ENCODE peak calls at places on chromosomes 11 and 22, in nine cellular contexts. One of them, this sample, is unnamed.

GRCh38 chr22:17777005-17777716 is 2.9 kb upstream of the BID start:
- DNase-seq in adrenal gland: no peak
- DNase-seq in fibroblast of mammary gland: no peak
- DNase-seq in stomach: peak; percentile 55
- DNase-seq in A673: no peak
- DNase-seq in GM23338: no peak
- DNase-seq in PC-9: no peak
- DNase-seq in ascending aorta: no peak
- DNase-seq in psoas muscle: no peak
- DNase-seq in this sample: no peak

GRCh38 chr11:19727246-19727645 is 14.6 kb downstream of the NAV2 start:
- DNase-seq in adrenal gland: no peak
- DNase-seq in PC-9: peak; percentile 28
- DNase-seq in psoas muscle: no peak
- DNase-seq in fibroblast of mammary gland: peak; percentile 79
- DNase-seq in stomach: no peak
- DNase-seq in A673: peak; percentile 20
- DNase-seq in ascending aorta: no peak
- DNase-seq in GM23338: no peak
- DNase-seq in this sample: peak; percentile 64

GRCh38 chr22:40289991-40290459 is 56.3 kb upstream of the ADSL start:
- DNase-seq in A673: no peak
- DNase-seq in fibroblast of mammary gland: no peak
- DNase-seq in adrenal gland: no peak
- DNase-seq in psoas muscle: no peak
- DNase-seq in GM23338: no peak
- DNase-seq in stomach: peak; percentile 33
- DNase-seq in ascending aorta: no peak
- DNase-seq in PC-9: no peak
- DNase-seq in this sample: no peak

GRCh38 chr11:90512846-90513245 is 290.0 kb upstream of the CHORDC1 start:
- DNase-seq in stomach: no peak
- DNase-seq in PC-9: peak; percentile 4
- DNase-seq in adrenal gland: no peak
- DNase-seq in psoas muscle: no peak
- DNase-seq in GM23338: no peak
- DNase-seq in A673: no peak
- DNase-seq in ascending aorta: no peak
- DNase-seq in fibroblast of mammary gland: no peak
- DNase-seq in this sample: no peak

GRCh38 chr11:128890543-128891409 is at the start of gene KCNJ5:
- DNase-seq in ascending aorta: no peak
- DNase-seq in psoas muscle: peak; percentile 49
- DNase-seq in PC-9: no peak
- DNase-seq in A673: peak; percentile 48
- DNase-seq in fibroblast of mammary gland: no peak
- DNase-seq in adrenal gland: peak; percentile 77
- DNase-seq in GM23338: peak; percentile 78
- DNase-seq in stomach: peak; percentile 56
- DNase-seq in this sample: peak; percentile 67

GRCh38 chr22:48147831-48148230 is 1385.4 kb downstream of the TBC1D22A start:
- DNase-seq in fibroblast of mammary gland: no peak
- DNase-seq in PC-9: no peak
- DNase-seq in adrenal gland: no peak
- DNase-seq in psoas muscle: no peak
- DNase-seq in GM23338: no peak
- DNase-seq in stomach: no peak
- DNase-seq in A673: no peak
- DNase-seq in ascending aorta: no peak
- DNase-seq in this sample: no peak

GRCh38 chr11:70524096-70524922 is 126.0 kb downstream of the CTTN start:
- DNase-seq in stomach: no peak
- DNase-seq in PC-9: no peak
- DNase-seq in adrenal gland: no peak
- DNase-seq in GM23338: peak; percentile 65
- DNase-seq in A673: no peak
- DNase-seq in ascending aorta: no peak
- DNase-seq in fibroblast of mammary gland: no peak
- DNase-seq in psoas muscle: no peak
- DNase-seq in this sample: no peak

GRCh38 chr11:62552931-62553838 is 6.6 kb upstream of the AHNAK start:
- DNase-seq in A673: peak; percentile 76
- DNase-seq in PC-9: peak; percentile 97
- DNase-seq in GM23338: peak; percentile 88
- DNase-seq in adrenal gland: peak; percentile 91
- DNase-seq in stomach: peak; percentile 91
- DNase-seq in fibroblast of mammary gland: peak; percentile 97
- DNase-seq in ascending aorta: peak; percentile 95
- DNase-seq in psoas muscle: peak; percentile 88
- DNase-seq in this sample: peak; percentile 98

GRCh38 chr11:98940913-98941312 is 79.8 kb upstream of the CNTN5 start:
- DNase-seq in PC-9: no peak
- DNase-seq in GM23338: peak; percentile 68
- DNase-seq in psoas muscle: no peak
- DNase-seq in fibroblast of mammary gland: no peak
- DNase-seq in A673: no peak
- DNase-seq in adrenal gland: no peak
- DNase-seq in stomach: no peak
- DNase-seq in ascending aorta: no peak
- DNase-seq in this sample: no peak

GRCh38 chr11:19711911-19712280 is 741 bp upstream of the NAV2 start:
- DNase-seq in GM23338: peak; percentile 75
- DNase-seq in PC-9: no peak
- DNase-seq in fibroblast of mammary gland: no peak
- DNase-seq in ascending aorta: no peak
- DNase-seq in adrenal gland: no peak
- DNase-seq in psoas muscle: no peak
- DNase-seq in stomach: no peak
- DNase-seq in A673: no peak
- DNase-seq in this sample: no peak

GRCh38 chr11:87290304-87290922 is 252.7 kb downstream of the TMEM135 start:
- DNase-seq in PC-9: peak; percentile 63
- DNase-seq in A673: peak; percentile 91
- DNase-seq in adrenal gland: no peak
- DNase-seq in GM23338: peak; percentile 79
- DNase-seq in fibroblast of mammary gland: peak; percentile 69
- DNase-seq in psoas muscle: no peak
- DNase-seq in stomach: no peak
- DNase-seq in ascending aorta: no peak
- DNase-seq in this sample: peak; percentile 24

GRCh38 chr11:127247261-127247660 is 246.7 kb upstream of the KIRREL3 start:
- DNase-seq in GM23338: peak; percentile 21
- DNase-seq in psoas muscle: no peak
- DNase-seq in A673: peak; percentile 52
- DNase-seq in PC-9: no peak
- DNase-seq in ascending aorta: no peak
- DNase-seq in fibroblast of mammary gland: no peak
- DNase-seq in stomach: no peak
- DNase-seq in adrenal gland: no peak
- DNase-seq in this sample: no peak

GRCh38 chr11:14242198-14242597 is 116.8 kb downstream of the RRAS2 start:
- DNase-seq in ascending aorta: peak; percentile 31
- DNase-seq in GM23338: no peak
- DNase-seq in adrenal gland: no peak
- DNase-seq in PC-9: no peak
- DNase-seq in fibroblast of mammary gland: no peak
- DNase-seq in stomach: no peak
- DNase-seq in A673: no peak
- DNase-seq in psoas muscle: no peak
- DNase-seq in this sample: no peak

GRCh38 chr22:21762712-21763581 is 27.4 kb upstream of the YPEL1 start:
- DNase-seq in stomach: no peak
- DNase-seq in fibroblast of mammary gland: no peak
- DNase-seq in psoas muscle: no peak
- DNase-seq in A673: no peak
- DNase-seq in PC-9: no peak
- DNase-seq in ascending aorta: no peak
- DNase-seq in GM23338: no peak
- DNase-seq in adrenal gland: no peak
- DNase-seq in this sample: no peak

GRCh38 chr11:29093416-29093815 is 923.4 kb downstream of the KCNA4 start:
- DNase-seq in adrenal gland: no peak
- DNase-seq in PC-9: peak; percentile 37
- DNase-seq in fibroblast of mammary gland: no peak
- DNase-seq in ascending aorta: no peak
- DNase-seq in A673: no peak
- DNase-seq in stomach: no peak
- DNase-seq in GM23338: no peak
- DNase-seq in psoas muscle: no peak
- DNase-seq in this sample: peak; percentile 33

GRCh38 chr22:47944941-47945340 is 1182.5 kb downstream of the TBC1D22A start:
- DNase-seq in ascending aorta: peak; percentile 41
- DNase-seq in fibroblast of mammary gland: no peak
- DNase-seq in adrenal gland: no peak
- DNase-seq in psoas muscle: no peak
- DNase-seq in A673: no peak
- DNase-seq in stomach: no peak
- DNase-seq in GM23338: no peak
- DNase-seq in PC-9: no peak
- DNase-seq in this sample: no peak

DNA sequence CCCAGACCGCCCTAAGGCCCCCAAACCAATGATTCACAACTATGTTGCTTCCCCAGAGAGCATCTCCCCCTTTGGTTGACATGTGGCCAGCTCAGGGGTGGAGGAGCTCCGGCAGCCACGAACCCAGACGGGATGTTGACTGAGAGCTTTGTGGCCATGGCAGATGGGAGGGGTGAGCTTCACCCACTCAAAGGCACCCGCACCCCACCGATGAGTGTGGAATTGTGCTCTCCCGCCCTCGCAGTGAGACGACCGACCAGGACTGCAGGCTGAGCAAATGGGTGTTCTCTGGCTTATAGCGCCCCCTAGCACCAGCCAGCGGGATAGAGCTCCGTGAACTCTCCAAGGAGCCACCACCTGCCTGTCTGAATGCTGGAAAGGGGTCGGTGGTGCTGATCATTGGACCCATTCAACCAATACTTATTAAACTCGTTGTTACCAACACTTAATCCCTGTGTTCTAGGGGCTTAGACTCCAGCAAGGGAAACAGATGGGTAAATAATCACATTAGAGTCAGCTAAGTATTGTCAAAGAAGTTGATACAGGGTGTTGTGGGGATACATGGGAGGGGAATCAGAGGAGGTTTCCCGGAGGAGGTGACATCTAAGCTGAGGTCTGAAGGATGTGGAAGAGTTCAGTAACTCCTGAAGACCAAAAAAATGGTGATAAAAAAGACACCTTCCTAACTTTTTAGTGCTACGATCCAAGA is 4.5 kb upstream of the TIMP3 start:
- DNase-seq in PC-9: no peak
- DNase-seq in psoas muscle: peak; percentile 70
- DNase-seq in A673: peak; percentile 68
- DNase-seq in fibroblast of mammary gland: peak; percentile 80
- DNase-seq in GM23338: peak; percentile 79
- DNase-seq in adrenal gland: peak; percentile 62
- DNase-seq in stomach: peak; percentile 72
- DNase-seq in ascending aorta: peak; percentile 81
- DNase-seq in this sample: peak; percentile 69
- TF ChIP-seq CTCF in PC-9: peak; percentile 97
- TF ChIP-seq CTCF in psoas muscle: peak; percentile 53
- TF ChIP-seq CTCF in A673: peak; percentile 94
- TF ChIP-seq CTCF in fibroblast of mammary gland: peak; percentile 94
- TF ChIP-seq CTCF in GM23338: peak; percentile 93
- TF ChIP-seq CTCF in adrenal gland: peak; percentile 83
- TF ChIP-seq CTCF in stomach: no peak
- TF ChIP-seq CTCF in ascending aorta: peak; percentile 89
- TF ChIP-seq CTCF in this sample: peak; percentile 94

DNA sequence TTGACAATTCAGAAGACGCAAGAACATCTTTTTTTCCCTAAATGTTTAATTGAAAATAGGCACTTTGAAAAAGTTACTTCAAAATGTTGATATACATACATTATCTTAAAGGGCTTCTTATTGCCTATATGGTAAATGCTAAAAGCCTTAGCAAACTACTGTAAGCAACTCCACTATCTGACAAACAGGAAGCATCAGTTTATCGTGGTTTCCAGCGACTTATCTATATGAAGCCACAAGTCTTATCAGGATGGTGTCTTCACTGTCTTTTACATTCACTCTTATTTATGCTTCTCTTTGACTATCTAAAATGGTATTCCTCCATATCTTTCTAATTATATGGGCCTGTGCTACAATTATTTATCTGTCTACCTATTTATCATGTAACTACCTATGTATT is 2091.9 kb downstream of the LRRC4C start:
- DNase-seq in ascending aorta: no peak
- DNase-seq in PC-9: no peak
- DNase-seq in stomach: no peak
- DNase-seq in GM23338: no peak
- DNase-seq in adrenal gland: no peak
- DNase-seq in fibroblast of mammary gland: no peak
- DNase-seq in A673: no peak
- DNase-seq in psoas muscle: no peak
- DNase-seq in this sample: no peak
- H3K4me3 ChIP-seq in ascending aorta: no peak overlapping the region
- H3K4me3 ChIP-seq in PC-9: no peak overlapping the region
- H3K4me3 ChIP-seq in stomach: no peak overlapping the region
- H3K4me3 ChIP-seq in GM23338: no peak overlapping the region
- H3K4me3 ChIP-seq in adrenal gland: no peak overlapping the region
- H3K4me3 ChIP-seq in fibroblast of mammary gland: no peak overlapping the region
- H3K4me3 ChIP-seq in A673: no peak overlapping the region
- H3K4me3 ChIP-seq in psoas muscle: no peak overlapping the region
- H3K4me3 ChIP-seq in this sample: no peak overlapping the region

DNA sequence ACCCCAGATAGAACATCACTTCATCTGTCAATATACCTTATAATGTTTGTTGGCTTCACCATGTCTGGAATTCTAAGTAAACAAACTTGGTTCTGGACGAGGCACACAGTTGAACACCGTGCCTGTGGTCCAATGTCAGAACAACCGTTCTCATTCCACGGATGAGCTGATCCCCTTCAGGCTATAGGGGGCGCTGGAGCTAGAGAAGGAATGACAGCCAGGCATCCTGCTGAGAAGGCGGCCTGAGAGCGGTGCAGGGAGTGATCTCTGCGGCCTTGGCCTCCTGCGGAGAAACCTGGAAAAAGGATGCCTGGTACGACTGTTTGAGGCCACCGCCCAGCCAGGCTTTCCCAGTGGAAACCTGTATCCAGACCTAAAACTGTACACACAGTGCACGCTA is 48.7 kb downstream of the FDX1 start:
- DNase-seq in A673: peak; percentile 44
- DNase-seq in GM23338: peak; percentile 91
- DNase-seq in stomach: no peak
- DNase-seq in ascending aorta: no peak
- DNase-seq in fibroblast of mammary gland: no peak
- DNase-seq in adrenal gland: peak; percentile 39
- DNase-seq in psoas muscle: no peak
- DNase-seq in PC-9: no peak
- DNase-seq in this sample: no peak
- TF ChIP-seq CTCF in A673: peak; percentile 59
- TF ChIP-seq CTCF in GM23338: peak; percentile 93
- TF ChIP-seq CTCF in stomach: no peak
- TF ChIP-seq CTCF in ascending aorta: no peak
- TF ChIP-seq CTCF in fibroblast of mammary gland: peak; percentile 14
- TF ChIP-seq CTCF in adrenal gland: peak; percentile 44
- TF ChIP-seq CTCF in psoas muscle: no peak
- TF ChIP-seq CTCF in PC-9: peak; percentile 25
- TF ChIP-seq CTCF in this sample: no peak

DNA sequence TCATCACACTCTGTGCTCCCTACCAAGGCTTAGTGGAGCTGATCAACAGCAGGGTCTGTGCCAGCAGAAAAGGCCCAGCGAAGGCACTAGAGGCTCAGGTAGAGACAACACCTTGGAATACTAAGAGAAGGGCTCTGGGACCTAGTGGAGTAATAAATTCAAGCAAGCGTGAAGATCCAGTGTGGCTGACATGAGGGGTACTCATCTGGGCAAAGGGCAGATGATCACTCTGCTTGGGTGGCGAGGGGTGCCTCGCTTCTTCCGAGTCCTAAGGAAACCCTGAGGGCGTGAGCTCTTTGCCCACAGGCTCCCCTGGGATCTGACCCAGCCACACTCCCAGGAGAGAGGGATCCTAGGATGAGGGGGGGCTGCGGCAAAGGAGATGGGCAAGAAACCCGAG is 3.5 kb upstream of the TPBGL start:
- DNase-seq in stomach: no peak
- DNase-seq in ascending aorta: no peak
- DNase-seq in psoas muscle: no peak
- DNase-seq in PC-9: no peak
- DNase-seq in fibroblast of mammary gland: no peak
- DNase-seq in adrenal gland: no peak
- DNase-seq in GM23338: no peak
- DNase-seq in A673: no peak
- DNase-seq in this sample: no peak
- H3K4me3 ChIP-seq in stomach: no peak overlapping the region
- H3K4me3 ChIP-seq in ascending aorta: no peak overlapping the region
- H3K4me3 ChIP-seq in psoas muscle: no peak overlapping the region
- H3K4me3 ChIP-seq in PC-9: no peak overlapping the region
- H3K4me3 ChIP-seq in fibroblast of mammary gland: no peak overlapping the region
- H3K4me3 ChIP-seq in adrenal gland: no peak overlapping the region
- H3K4me3 ChIP-seq in GM23338: no peak overlapping the region
- H3K4me3 ChIP-seq in A673: no peak overlapping the region
- H3K4me3 ChIP-seq in this sample: no peak overlapping the region

This sample was measured in foreskin fibroblast.